ENCODE peak calls at places on chromosome X, in nine cellular contexts. G is fibroblast of lung; Z is WERI-Rb-1; U is Panc1; X is CD8-positive, alpha-beta T cell; F is SK-N-SH; T is foreskin fibroblast; I is fibroblast of mammary gland; W is GM06990. B is an unnamed sample.

GRCh38 chrX:47530054-47530453 is 31.0 kb upstream of the ARAF start:
- DNase-seq in X (no peak), W (peak), G (no peak), I (no peak), Z (no peak), F (no peak), U (no peak), T (no peak), B (no peak)

GRCh38 chrX:48472851-48473717 is 2.9 kb upstream of the FTSJ1 start:
- DNase-seq in G (no peak), X (no peak), W (no peak), T (peak), I (no peak), F (no peak), U (no peak), Z (peak), B (no peak)

GRCh38 chrX:71541546-71542022 is 8.7 kb downstream of the OGT start:
- DNase-seq in F (no peak), Z (no peak), U (no peak), G (peak), I (peak), T (peak), W (no peak), X (no peak), B (no peak)

GRCh38 chrX:48971325-48972213 is at the start of gene KCND1:
- DNase-seq in I (peak), T (peak), X (no peak), G (peak), U (no peak), W (no peak), F (peak), Z (peak), B (no peak)

GRCh38 chrX:108139303-108139702 is 47.7 kb downstream of the ATG4A start:
- DNase-seq in W (no peak), U (peak), I (peak), F (peak), X (no peak), Z (no peak), G (peak), T (peak), B (no peak)

GRCh38 chrX:120485562-120486520 is 16.7 kb upstream of the LAMP2 start:
- DNase-seq in T (peak), F (peak), X (peak), U (peak), I (peak), G (peak), Z (peak), W (peak), B (peak)

GRCh38 chrX:68686684-68687045 is 39.2 kb downstream of the STARD8 start:
- DNase-seq in G (peak), Z (peak), I (peak), U (no peak), T (peak), X (no peak), W (no peak), F (no peak), B (no peak)

GRCh38 chrX:124343016-124343415 is 3.3 kb upstream of the SH2D1A start:
- DNase-seq in U (no peak), T (no peak), W (no peak), Z (no peak), F (no peak), G (no peak), X (no peak), I (no peak), B (no peak)

GRCh38 chrX:141469469-141469868 is 115.1 kb downstream of the SPANXA1 start:
- DNase-seq in F (no peak), Z (no peak), T (peak), X (no peak), U (no peak), G (no peak), I (peak), W (no peak), B (no peak)

GRCh38 chrX:39452404-39452803 is 645.4 kb downstream of the BCOR start:
- DNase-seq in W (no peak), Z (no peak), G (no peak), I (no peak), X (no peak), U (no peak), F (no peak), T (no peak), B (no peak)

GRCh38 chrX:149494844-149495565 is 10.1 kb downstream of the IDS start:
- DNase-seq in T (no peak), X (peak), U (peak), Z (no peak), G (no peak), I (peak), F (no peak), W (no peak), B (no peak)

GRCh38 chrX:149497054-149497453 is 8.1 kb downstream of the IDS start:
- DNase-seq in X (no peak), T (no peak), G (no peak), I (no peak), W (no peak), U (no peak), F (no peak), Z (no peak), B (no peak)

GRCh38 chrX:149495573-149496071 is 9.5 kb downstream of the IDS start:
- DNase-seq in G (peak), Z (no peak), T (peak), U (peak), I (peak), X (no peak), W (no peak), F (no peak), B (no peak)

GRCh38 chrX:149491812-149492211 is 13.3 kb downstream of the IDS start:
- DNase-seq in U (no peak), G (no peak), W (no peak), F (no peak), T (no peak), Z (no peak), X (no peak), I (no peak), B (no peak)

DNA sequence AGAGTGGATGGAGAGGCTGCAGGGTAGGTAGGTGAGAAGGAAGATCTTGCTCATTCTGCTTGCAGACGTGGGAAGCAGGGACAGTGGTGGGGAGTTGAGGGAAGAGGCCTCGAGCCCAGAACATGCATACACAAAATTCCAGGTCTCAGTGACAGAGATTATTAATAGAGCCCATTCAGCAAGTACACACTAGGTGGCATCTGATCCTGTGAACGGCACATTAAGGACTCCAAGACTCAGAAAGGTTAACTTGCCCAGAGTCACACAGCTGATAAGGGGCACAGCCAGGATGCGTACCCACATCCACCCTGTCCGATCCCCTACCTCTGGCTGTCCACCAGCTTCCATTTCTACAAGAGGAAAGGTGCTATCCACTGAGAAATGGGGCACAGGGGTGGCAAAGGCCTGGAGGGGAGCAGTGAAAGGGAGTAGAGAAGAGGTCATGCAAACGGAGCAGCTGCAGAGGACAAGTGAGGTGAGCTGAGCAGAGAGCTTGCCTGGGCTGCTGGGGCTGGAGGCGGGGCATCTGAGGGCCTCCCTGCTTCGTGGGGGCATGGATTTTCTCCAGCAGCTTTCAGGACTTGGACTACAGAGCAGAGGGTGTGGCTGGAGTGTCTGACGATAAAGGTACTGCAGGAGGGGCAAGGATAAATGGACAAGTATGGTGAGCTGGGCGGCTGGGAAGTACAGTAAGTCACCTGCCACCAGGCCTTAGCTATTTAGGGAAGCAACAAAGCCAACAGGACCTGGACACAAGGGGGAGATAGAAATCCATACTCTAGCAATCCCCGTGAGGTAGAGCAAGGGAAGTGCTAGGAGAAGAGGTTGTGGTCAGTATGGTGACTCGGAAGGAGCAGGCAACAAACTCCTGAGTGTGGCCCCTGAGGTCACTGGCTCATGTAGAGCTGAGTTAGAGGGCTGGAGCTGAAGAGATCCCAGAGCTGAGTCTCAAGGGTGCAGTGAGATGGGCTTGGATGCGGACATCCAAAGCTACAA is 11.2 kb downstream of the IDS start:
- DNase-seq in X (no peak), G (no peak), Z (peak), F (no peak), I (peak), U (no peak), W (no peak), T (no peak), B (no peak)
- TF ChIP-seq CTCF in X (no peak), G (no peak), Z (peak), F (peak), I (peak), U (peak), W (no peak), T (no peak), B (no peak)

GRCh38 chrX:129609395-129609794 is 45.4 kb downstream of the APLN start:
- DNase-seq in W (no peak), Z (no peak), F (no peak), I (no peak), T (no peak), G (no peak), U (no peak), X (no peak), B (no peak)
- TF ChIP-seq CTCF in W (peak), Z (peak), F (peak), I (peak), T (no peak), G (no peak), U (no peak), X (no peak), B (no peak)

GRCh38 chrX:154140742-154141141 is 3.3 kb upstream of the OPN1LW start:
- DNase-seq in X (no peak), U (no peak), I (no peak), G (no peak), T (no peak), Z (peak), W (no peak), F (no peak), B (no peak)

GRCh38 chrX:154140206-154140605 is 3.8 kb upstream of the OPN1LW start:
- DNase-seq in U (no peak), X (no peak), G (no peak), I (no peak), F (no peak), T (no peak), Z (peak), W (no peak), B (no peak)

GRCh38 chrX:154135458-154136229 is 8.4 kb upstream of the OPN1LW start:
- DNase-seq in U (no peak), T (no peak), X (no peak), W (no peak), I (no peak), F (no peak), Z (no peak), G (no peak), B (no peak)

GRCh38 chrX:154138857-154139256 is 5.2 kb upstream of the OPN1LW start:
- DNase-seq in I (no peak), T (no peak), W (no peak), U (no peak), X (no peak), Z (no peak), F (no peak), G (no peak), B (no peak)

DNA sequence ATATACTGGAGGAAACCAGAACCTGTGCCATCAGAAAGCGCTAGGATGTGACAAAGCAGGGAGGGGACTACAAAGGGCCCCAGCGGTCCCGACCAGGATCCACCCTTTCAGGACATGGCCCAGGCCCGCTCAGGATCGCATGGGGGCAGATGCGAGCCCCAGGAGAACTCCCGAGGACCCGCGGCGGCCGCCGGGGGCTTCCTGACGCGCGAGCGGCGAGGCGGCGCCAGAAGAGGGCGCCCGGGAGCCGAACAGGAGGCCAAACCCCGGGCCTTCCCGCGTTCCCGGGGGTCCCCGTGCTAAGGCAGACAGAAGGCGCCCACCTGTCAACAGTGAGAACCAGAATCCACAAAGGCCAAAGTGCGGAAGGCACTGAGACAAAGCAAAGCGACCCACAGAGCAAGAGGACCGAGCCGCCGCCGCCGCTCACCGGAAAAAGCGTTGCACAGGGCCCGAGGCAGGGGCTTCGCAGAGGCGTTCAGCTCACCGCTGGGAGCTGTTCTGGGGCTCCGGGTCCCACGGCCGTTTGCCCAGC is 7.3 kb upstream of the OPN1LW start:
- DNase-seq in W (peak), G (peak), Z (peak), X (peak), T (peak), U (peak), I (peak), F (peak), B (peak)
- TF ChIP-seq CTCF in W (peak), G (peak), Z (peak), X (peak), T (peak), U (peak), I (no peak), F (peak), B (peak)

GRCh38 chrX:40960041-40960440 is 125.2 kb upstream of the USP9X start:
- DNase-seq in I (no peak), T (no peak), U (no peak), X (no peak), Z (no peak), F (no peak), G (peak), W (no peak), B (no peak)
- TF ChIP-seq CTCF in I (no peak), T (no peak), U (no peak), X (no peak), Z (no peak), F (no peak), G (no peak), W (no peak), B (no peak)

B was measured in CD14-positive monocyte.